ENCODE peak calls at places on chromosome 7, in four cellular contexts. V, M, J and S are unnamed samples.

GRCh38 chr7:47873767-47874166 is 74.5 kb downstream of the PKD1L1 start:
- DNase-seq in V (no peak), M (no peak), J (no peak), S (no peak)

GRCh38 chr7:140640727-140641531 is at the start of gene DENND2A:
- DNase-seq in V (peak), M (no peak), J (peak), S (peak)

GRCh38 chr7:13489386-13489785 is 500.1 kb downstream of the ETV1 start:
- DNase-seq in V (no peak), M (no peak), J (no peak), S (no peak)

GRCh38 chr7:138248609-138249008 is 172.3 kb downstream of the AKR1D1 start:
- DNase-seq in V (no peak), M (no peak), J (no peak), S (no peak)

GRCh38 chr7:147014596-147014995 is 898.0 kb downstream of the CNTNAP2 start:
- DNase-seq in V (no peak), M (no peak), J (no peak), S (no peak)

GRCh38 chr7:2274666-2275065 is 32.6 kb downstream of the NUDT1 start:
- DNase-seq in V (no peak), M (no peak), J (no peak), S (no peak)

GRCh38 chr7:129610709-129611245 is 743 bp upstream of the NRF1 start:
- DNase-seq in V (no peak), M (no peak), J (no peak), S (peak)

GRCh38 chr7:65953890-65954289 is 28.1 kb downstream of the GUSB start:
- DNase-seq in V (no peak), M (no peak), J (no peak), S (no peak)

GRCh38 chr7:113797420-113797995 is 121.3 kb downstream of the PPP1R3A start:
- DNase-seq in V (no peak), M (no peak), J (no peak), S (no peak)

GRCh38 chr7:117942780-117943179 is 69.5 kb upstream of the CTTNBP2 start:
- DNase-seq in V (no peak), M (no peak), J (no peak), S (no peak)

GRCh38 chr7:784971-785370 is 47.3 kb upstream of the SUN1 start:
- DNase-seq in V (no peak), M (no peak), J (no peak), S (no peak)

GRCh38 chr7:139180700-139181311 is 50.2 kb upstream of the UBN2 start:
- DNase-seq in V (no peak), M (no peak), J (no peak), S (no peak)

GRCh38 chr7:118153551-118154177 is 30.3 kb upstream of the LSM8 start:
- DNase-seq in V (no peak), M (peak), J (no peak), S (peak)

GRCh38 chr7:29126804-29127203 is 19.5 kb downstream of the CPVL start:
- DNase-seq in V (no peak), M (no peak), J (no peak), S (no peak)

GRCh38 chr7:155810607-155811559 is 1.4 kb downstream of the SHH start:
- DNase-seq in V (no peak), M (no peak), J (no peak), S (no peak)

GRCh38 chr7:82335927-82336326 is 107.7 kb downstream of the CACNA2D1 start:
- DNase-seq in V (no peak), M (no peak), J (no peak), S (no peak)

GRCh38 chr7:122885583-122886356 is 490 bp downstream of the CADPS2 start:
- DNase-seq in V (peak), M (no peak), J (no peak), S (peak)

GRCh38 chr7:94212160-94212559 is 182.5 kb upstream of the COL1A2 start:
- DNase-seq in V (no peak), M (no peak), J (no peak), S (no peak)

GRCh38 chr7:110573862-110574528 is 516.9 kb upstream of the LRRN3 start:
- DNase-seq in V (no peak), M (peak), J (no peak), S (peak)

DNA sequence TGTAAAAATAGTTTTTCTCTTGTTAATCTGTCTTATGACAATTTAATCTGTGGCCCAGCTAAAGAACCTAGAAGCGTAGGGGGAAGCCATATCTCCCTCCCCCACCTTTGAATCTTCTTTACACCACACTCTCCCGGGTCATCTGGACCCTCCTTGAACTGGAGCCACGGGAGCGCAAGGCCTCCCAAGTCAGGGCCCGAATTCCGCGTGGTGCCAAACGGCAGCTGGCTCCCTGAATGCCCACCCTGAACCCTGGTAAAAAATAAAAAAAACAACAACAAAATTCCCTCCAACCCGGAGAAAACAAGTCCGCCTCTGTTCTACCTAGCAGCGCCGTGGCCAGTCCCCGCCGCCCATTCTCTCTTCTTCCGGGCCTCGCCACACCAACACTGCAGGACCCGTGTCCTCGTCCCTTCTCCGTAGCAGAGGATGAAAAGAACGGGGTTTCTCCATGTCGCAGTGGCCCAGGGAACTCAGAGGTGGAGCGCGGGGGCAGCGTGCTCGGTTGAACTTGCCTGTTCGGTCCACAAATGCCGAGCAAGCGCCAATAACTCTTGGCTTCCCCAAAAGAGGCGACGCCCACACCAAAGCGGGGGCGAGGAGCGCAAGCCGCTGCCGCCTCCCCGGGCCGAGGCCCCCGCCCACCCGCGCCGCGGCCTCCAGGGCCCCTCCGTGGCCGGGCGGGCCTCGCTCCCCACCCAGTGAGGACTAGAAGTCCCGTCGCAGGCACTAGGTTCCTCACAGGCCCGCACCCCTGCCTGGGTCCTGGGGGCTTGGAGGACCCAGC is 15.1 kb upstream of the FKBP9 start:
- DNase-seq in V (peak), M (no peak), J (peak), S (peak)
- TF ChIP-seq POLR2AphosphoS5 in V (no peak), M (peak), J (no peak), S (peak)

DNA sequence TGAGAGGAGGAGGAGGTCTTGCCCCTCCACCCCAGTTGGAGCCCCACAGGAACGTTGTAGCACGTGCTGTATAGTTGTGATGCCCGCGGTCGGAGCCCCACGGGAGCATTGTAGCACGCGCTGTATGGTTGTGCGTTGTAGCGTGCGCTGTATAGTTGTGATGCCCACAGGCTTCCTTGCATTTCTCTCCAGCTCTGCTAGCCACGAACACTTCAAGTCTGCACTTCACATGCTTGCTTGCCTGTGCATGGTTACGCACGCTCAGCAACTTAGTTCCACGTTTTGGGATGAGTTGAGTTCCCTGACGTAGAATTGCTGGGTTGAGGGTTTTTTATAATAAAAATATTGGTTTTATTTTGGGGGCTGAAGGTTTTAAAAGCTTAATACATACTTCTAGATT is 41.6 kb downstream of the DNAJB6 start:
- DNase-seq in V (peak), M (no peak), J (no peak), S (no peak)
- TF ChIP-seq POLR2AphosphoS5 in V (no peak), M (no peak), J (no peak), S (no peak)

DNA sequence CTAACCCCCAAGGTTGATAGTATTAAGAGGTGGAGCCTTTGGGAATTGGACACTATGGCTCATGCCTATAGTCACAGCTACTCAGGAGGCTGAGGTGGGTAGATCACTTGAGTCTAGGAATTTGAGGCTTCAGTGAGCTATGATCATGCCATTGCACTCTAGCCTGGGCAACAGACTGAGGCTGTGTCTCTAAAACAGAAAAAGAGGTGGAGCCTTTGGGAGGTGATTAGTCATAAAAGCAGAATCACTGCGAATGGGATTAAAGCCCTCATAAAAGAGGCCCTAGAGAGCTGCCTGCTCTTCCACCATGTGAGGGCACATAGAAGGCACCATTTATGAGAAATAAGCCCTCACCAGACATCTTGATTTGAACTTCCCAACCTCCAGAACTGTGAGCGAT is 81.9 kb downstream of the SKAP2 start:
- DNase-seq in V (no peak), M (no peak), J (no peak), S (no peak)
- TF ChIP-seq POLR2AphosphoS5 in V (no peak), M (no peak), J (no peak), S (no peak)

GRCh38 chr7:4724648-4725013 is 42.5 kb downstream of the FOXK1 start:
- DNase-seq in V (no peak), M (no peak), J (no peak), S (no peak)
- TF ChIP-seq POLR2AphosphoS5 in V (no peak), M (no peak), J (no peak), S (no peak)

GRCh38 chr7:121803041-121803440 is 69.9 kb upstream of the PTPRZ1 start:
- DNase-seq in V (no peak), M (no peak), J (no peak), S (no peak)
- TF ChIP-seq POLR2AphosphoS5 in V (no peak), M (no peak), J (no peak), S (no peak)

DNA sequence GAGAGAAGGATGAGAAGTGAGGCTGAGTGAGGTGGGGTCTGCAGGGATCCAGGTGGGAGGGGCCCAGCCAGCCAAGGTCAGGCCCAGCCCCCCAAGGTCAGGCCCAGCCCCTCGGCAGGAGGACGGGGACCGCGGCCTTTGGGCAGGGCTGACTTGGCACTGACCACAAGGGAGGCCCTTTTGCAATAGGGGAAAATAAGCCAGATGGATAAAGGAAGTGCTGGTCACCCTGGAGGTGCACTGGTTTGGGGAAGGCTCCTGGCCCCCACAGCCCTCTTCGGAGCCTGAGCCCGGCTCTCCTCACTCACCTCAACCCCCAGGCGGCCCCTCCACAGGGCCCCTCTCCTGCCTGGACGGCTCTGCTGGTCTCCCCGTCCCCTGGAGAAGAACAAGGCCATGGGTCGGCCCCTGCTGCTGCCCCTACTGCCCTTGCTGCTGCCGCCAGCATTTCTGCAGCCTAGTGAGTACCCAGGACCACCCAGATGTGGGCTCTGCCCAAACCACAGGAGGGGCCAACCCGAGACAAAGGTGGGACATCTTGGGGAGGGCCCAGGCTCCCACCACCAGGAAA is at the start of gene PILRA:
- DNase-seq in V (no peak), M (no peak), J (no peak), S (no peak)
- TF ChIP-seq POLR2AphosphoS5 in V (peak), M (no peak), J (no peak), S (no peak)

GRCh38 chr7:50728184-50728583 is 54.5 kb downstream of the GRB10 start:
- DNase-seq in V (no peak), M (no peak), J (no peak), S (no peak)
- TF ChIP-seq POLR2AphosphoS5 in V (no peak), M (no peak), J (no peak), S (no peak)

GRCh38 chr7:92451645-92452044 is 4.4 kb downstream of the GATAD1 start:
- DNase-seq in V (no peak), M (no peak), J (no peak), S (no peak)

GRCh38 chr7:92447239-92448184 is at the start of gene GATAD1:
- DNase-seq in V (peak), M (peak), J (peak), S (peak)

GRCh38 chr7:92446869-92447238 is 428 bp upstream of the GATAD1 start:
- DNase-seq in V (no peak), M (no peak), J (no peak), S (no peak)

DNA sequence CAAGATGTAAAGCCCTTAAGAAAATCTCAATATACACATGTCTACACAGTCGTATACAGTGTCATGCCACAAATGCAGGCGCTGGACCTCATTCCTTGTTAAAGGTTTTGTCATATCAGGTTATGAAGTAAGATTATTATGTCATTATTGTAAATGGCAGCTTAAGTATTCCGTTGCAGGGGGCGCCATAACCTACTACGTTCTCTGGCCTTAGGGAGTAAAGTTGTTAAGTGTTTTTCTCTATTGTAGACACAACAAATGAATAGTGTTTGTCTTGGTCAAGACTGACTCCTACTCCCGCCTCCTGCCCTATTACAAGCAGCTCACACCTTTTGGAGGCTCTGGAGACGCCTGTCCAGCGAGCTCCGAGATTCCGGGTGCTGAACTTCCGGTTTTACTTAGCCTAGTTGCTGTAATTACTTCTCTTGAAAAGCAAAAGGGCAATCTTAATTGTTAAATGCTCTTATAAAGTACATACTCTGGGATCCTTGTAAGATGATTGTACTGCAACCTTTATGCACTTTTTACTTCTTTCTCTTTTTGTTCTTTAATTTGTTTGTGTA is 984 bp downstream of the GATAD1 start:
- DNase-seq in V (peak), M (peak), J (no peak), S (peak)
- TF ChIP-seq POLR2AphosphoS5 in V (peak), M (peak), J (no peak), S (peak)